ENCODE peak calls at places on chromosomes 1 and 21, in four cellular contexts. C is ovary, J is PC-3, N is prostate gland. I is an unnamed sample.

GRCh38 chr1:2229921-2230700 is 2.0 kb downstream of the SKI start:
- DNase-seq in C (peak; percentile 62), J (peak; percentile 52), N (no peak), I (no peak)

GRCh38 chr21:46048926-46049889 is 48.7 kb upstream of the COL6A2 start:
- DNase-seq in C (peak; percentile 97), J (peak; percentile 94), N (no peak), I (no peak)

GRCh38 chr1:202274611-202275010 is 67.1 kb downstream of the UBE2T start:
- DNase-seq in C (no peak), J (peak; percentile 51), N (no peak), I (no peak)

GRCh38 chr21:36355071-36355680 is 30.0 kb upstream of the CHAF1B start:
- DNase-seq in C (no peak), J (no peak), N (no peak), I (no peak)

GRCh38 chr1:114152211-114153050 is 1.2 kb downstream of the SYT6 start:
- DNase-seq in C (peak; percentile 42), J (peak; percentile 43), N (peak; percentile 10), I (no peak)

GRCh38 chr1:184056921-184057496 is 5.5 kb downstream of the TSEN15 start:
- DNase-seq in C (no peak), J (peak; percentile 52), N (no peak), I (no peak)

GRCh38 chr1:155929057-155929456 is 5.2 kb downstream of the KHDC4 start:
- DNase-seq in C (no peak), J (peak; percentile 80), N (no peak), I (no peak)

GRCh38 chr1:114428083-114428754 is 82.8 kb downstream of the TRIM33 start:
- DNase-seq in C (no peak), J (peak; percentile 38), N (no peak), I (no peak)

GRCh38 chr1:223811634-223812101 is 34.1 kb downstream of the TP53BP2 start:
- DNase-seq in C (no peak), J (peak; percentile 79), N (no peak), I (no peak)

GRCh38 chr1:165917166-165917565 is 89.8 kb downstream of the UCK2 start:
- DNase-seq in C (no peak), J (no peak), N (no peak), I (no peak)

GRCh38 chr1:109632671-109633346 is 13.2 kb downstream of the AMPD2 start:
- DNase-seq in C (peak; percentile 53), J (no peak), N (peak; percentile 74), I (peak; percentile 71)

GRCh38 chr21:33185852-33186251 is 43.9 kb upstream of the IFNAR2 start:
- DNase-seq in C (no peak), J (no peak), N (no peak), I (no peak)

GRCh38 chr1:246160905-246161304 is 346.2 kb downstream of the SMYD3 start:
- DNase-seq in C (no peak), J (no peak), N (no peak), I (no peak)

GRCh38 chr1:224931605-224932004 is 2.1 kb downstream of the DNAH14 start:
- DNase-seq in C (no peak), J (no peak), N (no peak), I (no peak)

DNA sequence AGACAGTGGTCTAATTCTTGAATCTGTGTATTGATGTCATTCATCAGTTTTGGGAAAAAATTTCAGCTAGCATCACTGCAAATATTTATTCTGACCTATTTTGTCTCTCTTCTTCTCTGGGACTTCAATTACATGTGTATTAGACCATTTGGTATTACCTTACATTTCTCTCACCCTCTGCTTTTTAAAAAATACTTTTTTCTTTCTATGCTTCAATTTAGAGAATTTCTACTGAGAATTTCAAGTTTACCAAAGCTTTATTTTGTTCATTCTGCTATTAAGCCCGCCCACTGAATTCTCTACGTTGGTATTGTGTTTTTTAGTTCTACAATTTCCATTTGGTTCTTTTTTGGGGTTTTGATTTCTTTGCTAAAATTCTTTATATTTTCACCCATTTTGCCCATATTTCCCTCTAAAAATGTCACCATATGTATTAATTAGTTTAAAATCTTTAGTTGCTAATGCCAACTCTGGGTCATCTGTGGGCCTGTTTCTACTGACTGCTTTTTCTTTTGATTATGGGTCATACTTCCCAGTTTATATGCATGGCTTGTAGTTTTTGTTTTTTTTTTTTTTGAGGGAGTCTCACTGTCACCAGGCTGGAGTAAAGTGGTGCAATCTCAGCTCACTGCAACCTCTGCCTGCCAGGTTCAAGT is 212.0 kb downstream of the DYRK1A start:
- DNase-seq in C (no peak), J (no peak), N (no peak), I (no peak)
- TF ChIP-seq CTCF in C (no peak), J (no peak), N (no peak), I (no peak)

DNA sequence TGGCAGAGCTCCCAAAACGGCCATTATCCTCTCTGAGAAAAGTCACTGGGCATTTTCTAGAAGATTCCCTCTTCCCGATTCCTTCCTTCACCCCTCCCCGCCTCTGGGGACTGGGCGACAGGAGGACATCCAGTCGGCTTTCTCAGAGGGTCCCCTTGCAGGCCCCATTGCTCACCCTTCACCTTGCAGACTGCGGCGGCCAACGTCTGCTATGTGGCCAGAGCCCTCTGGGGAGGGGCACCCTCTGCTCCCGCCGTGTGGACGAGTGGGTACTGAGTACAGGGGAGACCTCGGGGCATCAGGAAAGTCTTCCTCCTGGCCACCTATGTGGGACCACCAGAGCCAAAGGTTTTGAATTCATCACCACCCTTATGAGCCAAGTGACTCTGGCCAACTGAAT is 293.5 kb upstream of the VAMP3 start:
- DNase-seq in C (no peak), J (no peak), N (no peak), I (no peak)
- H3K4me3 ChIP-seq in C (no peak overlapping the region), J (no peak overlapping the region), N (no peak overlapping the region), I (no peak overlapping the region)

GRCh38 chr1:52554756-52555155 is 1.9 kb upstream of the TUT4 start:
- DNase-seq in C (no peak), J (no peak), N (no peak), I (no peak)
- TF ChIP-seq CTCF in C (no peak), J (no peak), N (no peak), I (no peak)

GRCh38 chr1:234772345-234773147 is 162.6 kb upstream of the IRF2BP2 start:
- DNase-seq in C (no peak), J (peak; percentile 97), N (peak; percentile 67), I (no peak)

GRCh38 chr1:234770924-234771540 is 161.1 kb upstream of the IRF2BP2 start:
- DNase-seq in C (no peak), J (no peak), N (no peak), I (no peak)

GRCh38 chr1:234773936-234774677 is 164.1 kb upstream of the IRF2BP2 start:
- DNase-seq in C (peak; percentile 7), J (no peak), N (no peak), I (no peak)

GRCh38 chr1:234770031-234770795 is 160.2 kb upstream of the IRF2BP2 start:
- DNase-seq in C (peak; percentile 8), J (no peak), N (no peak), I (no peak)

DNA sequence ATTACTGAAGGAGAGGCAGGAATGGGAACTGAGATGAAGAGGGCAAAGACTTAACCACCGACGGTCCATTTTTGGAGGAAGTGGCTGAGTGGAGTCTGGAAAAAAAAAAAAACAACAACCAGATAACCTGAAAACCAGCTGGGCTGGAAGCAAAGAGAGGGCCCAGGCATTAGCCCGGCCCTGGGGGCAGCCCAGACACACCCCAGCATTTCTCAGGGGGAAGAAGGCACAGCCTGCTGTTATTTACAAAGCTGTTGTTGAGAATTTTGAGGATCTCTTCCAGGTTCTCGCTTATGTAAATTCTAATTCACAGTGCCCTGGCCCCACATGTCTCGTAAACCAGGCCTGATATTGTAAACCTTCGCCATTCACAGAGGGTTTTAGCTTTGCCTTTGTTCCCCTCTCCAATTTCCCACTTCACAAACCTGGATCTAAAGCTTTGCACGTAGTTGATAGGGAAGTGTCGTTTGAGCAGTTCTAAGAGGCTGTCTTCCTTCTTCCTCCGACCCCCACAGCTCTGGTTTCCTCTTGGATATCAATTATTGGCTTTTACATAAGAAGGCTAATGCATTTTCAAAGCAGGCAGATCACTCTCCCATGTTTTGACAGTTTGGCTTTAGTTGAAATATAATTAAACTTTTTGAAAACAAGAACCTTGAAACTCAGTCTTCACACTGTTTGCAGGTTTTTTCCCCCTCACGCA is 161.8 kb upstream of the IRF2BP2 start:
- DNase-seq in C (no peak), J (peak; percentile 12), N (no peak), I (no peak)
- H3K4me3 ChIP-seq in C (no peak overlapping the region), J (peak overlapping the region; percentile 31), N (no peak overlapping the region), I (no peak overlapping the region)

DNA sequence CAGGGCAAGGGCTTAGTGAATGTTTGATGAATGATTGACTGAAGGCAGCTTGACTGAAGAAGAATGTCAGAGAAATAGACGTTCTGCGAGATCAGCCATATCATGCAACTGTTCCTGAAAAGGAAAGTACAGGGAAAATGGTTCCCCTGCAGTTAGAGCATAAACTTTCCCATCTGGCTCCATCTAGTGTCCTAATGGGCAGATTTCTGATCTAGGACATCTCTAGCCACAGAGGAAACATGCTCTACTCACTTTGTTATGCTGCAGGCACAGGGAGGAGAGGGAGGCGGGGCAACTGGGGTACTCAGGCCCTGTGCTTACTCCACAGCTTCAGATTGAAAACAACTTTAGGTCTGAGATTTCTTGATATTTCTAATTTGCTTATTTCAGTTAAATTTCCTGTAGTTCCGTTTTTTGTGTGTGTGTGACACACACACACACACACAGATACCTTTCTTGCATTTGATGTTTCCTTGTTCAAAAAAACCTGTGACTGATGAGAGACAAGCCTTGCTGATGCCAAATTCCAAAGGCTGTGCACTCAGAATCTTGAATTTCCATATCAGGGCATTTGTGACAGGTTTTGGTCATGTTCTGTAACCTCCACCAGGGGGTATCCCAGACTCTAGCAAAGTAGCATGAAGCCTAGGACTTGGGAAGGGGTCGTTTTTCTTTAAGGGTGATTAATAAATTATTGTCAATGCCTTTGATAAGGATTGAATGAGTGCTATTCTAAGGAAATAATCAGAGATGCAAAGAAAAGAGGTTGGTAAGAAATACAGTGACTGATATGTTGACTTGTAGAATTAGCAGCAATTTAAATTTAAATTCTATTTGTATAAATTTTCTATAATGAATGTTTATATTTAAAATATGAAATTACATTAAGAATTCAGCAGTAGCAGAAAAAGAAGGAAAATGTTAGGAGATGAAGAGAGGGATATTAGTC is 139.7 kb upstream of the BEND5 start:
- DNase-seq in C (no peak), J (peak; percentile 78), N (no peak), I (no peak)
- TF ChIP-seq CTCF in C (no peak), J (peak; percentile 72), N (no peak), I (peak; percentile 70)

DNA sequence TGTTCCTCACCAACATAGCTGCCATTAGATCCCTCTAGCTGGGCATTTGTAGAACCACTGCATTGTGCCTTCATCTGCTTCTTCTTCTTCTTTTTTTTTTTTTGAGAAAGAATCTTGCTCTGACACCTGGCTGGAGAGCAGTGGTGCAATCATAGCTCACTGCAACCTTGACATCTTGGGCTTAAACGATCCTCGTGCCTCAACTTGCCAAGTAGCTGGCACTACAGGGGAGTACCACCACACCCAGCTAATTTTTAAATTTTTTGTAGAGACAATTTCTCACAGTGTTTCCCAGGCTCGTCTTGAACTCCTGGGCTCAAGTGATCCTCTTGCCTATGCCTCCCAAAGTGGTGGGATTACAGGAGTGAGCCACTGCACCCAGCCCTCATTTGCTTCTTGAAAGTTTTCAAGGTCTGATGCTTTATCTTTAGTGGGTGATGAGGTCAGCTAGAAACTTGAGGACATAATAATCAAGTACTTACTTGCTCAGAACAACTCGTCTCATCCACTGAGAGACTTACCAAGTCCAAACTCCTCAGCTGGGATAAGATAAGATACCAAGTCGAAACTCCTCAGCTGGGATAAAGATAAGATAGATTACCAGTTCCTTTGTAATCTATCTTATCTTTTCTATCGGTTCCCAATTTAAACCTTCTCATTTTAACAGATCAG is 71.5 kb downstream of the MACF1 start:
- DNase-seq in C (no peak), J (no peak), N (no peak), I (no peak)
- H3K4me3 ChIP-seq in C (no peak overlapping the region), J (no peak overlapping the region), N (no peak overlapping the region), I (no peak overlapping the region)

I was measured in LNCaP clone FGC.